ENCODE peak calls at places on chromosomes 12 and 14, in nine cellular contexts. H is HEK293T; R is putamen; J is AG08396; I is activated CD4-positive, alpha-beta T cell treated with anti-CD3 and anti-CD28 coated beads for 24 hours; O is NCI-H345; U is left ventricle myocardium inferior; N is NCI-H2081; Q is fibroblast of the aortic adventitia. W is an unnamed sample.

GRCh38 chr12:47750916-47751470 is 7.7 kb downstream of the RAPGEF3 start:
- DNase-seq in H (no peak), R (no peak), J (no peak), I (no peak), O (no peak), U (no peak), N (no peak), Q (no peak), W (no peak)

GRCh38 chr12:101995684-101996083 is 66.1 kb downstream of the WASHC3 start:
- DNase-seq in H (no peak), R (no peak), J (no peak), I (no peak), O (no peak), U (no peak), N (no peak), Q (no peak), W (no peak)

GRCh38 chr14:59772252-59772651 is 98.3 kb downstream of the RTN1 start:
- DNase-seq in H (no peak), R (no peak), J (no peak), I (no peak), O (no peak), U (no peak), N (no peak), Q (no peak), W (no peak)

GRCh38 chr12:109989380-109989779 is 6.8 kb downstream of the GIT2 start:
- DNase-seq in H (no peak), R (no peak), J (no peak), I (no peak), O (no peak), U (no peak), N (no peak), Q (no peak), W (no peak)

GRCh38 chr12:25877446-25877845 is 81.0 kb upstream of the RASSF8 start:
- DNase-seq in H (no peak), R (no peak), J (no peak), I (no peak), O (no peak), U (no peak), N (no peak), Q (no peak), W (peak)

GRCh38 chr12:23376238-23376637 is 573.2 kb downstream of the SOX5 start:
- DNase-seq in H (no peak), R (no peak), J (no peak), I (no peak), O (no peak), U (no peak), N (no peak), Q (no peak), W (no peak)

GRCh38 chr12:52837341-52837741 is 3.2 kb upstream of the KRT79 start:
- DNase-seq in H (no peak), R (no peak), J (peak), I (no peak), O (no peak), U (no peak), N (no peak), Q (peak), W (peak)

GRCh38 chr12:13328535-13328934 is 132.0 kb downstream of the EMP1 start:
- DNase-seq in H (no peak), R (no peak), J (no peak), I (no peak), O (no peak), U (no peak), N (no peak), Q (no peak), W (no peak)

GRCh38 chr12:116157845-116158267 is 119.6 kb downstream of the MED13L start:
- DNase-seq in H (no peak), R (no peak), J (no peak), I (no peak), O (peak), U (no peak), N (no peak), Q (no peak), W (no peak)